ENCODE peak calls at places on chromosomes 2 and 18, in seven cellular contexts. G is ovary, K is IMR-90, C is heart left ventricle, O is Peyer's patch, R is endothelial cell of umbilical vein, B is GM12878. X is an unnamed sample.

GRCh38 chr2:7083580-7084509 is 166.6 kb downstream of the RNF144A start:
- DNase-seq in O (no peak), R (peak), G (no peak), C (no peak), K (peak), B (no peak), X (no peak)

GRCh38 chr2:57515366-57515765 is 531.2 kb upstream of the VRK2 start:
- DNase-seq in G (no peak), C (no peak), R (no peak), B (no peak), K (no peak), O (no peak), X (no peak)

GRCh38 chr2:234989183-234989701 is 37.4 kb downstream of the SH3BP4 start:
- DNase-seq in B (no peak), O (peak), C (peak), G (peak), K (no peak), R (peak), X (peak)

GRCh38 chr18:49479381-49480137 is 7.5 kb downstream of the C18orf32 start:
- DNase-seq in K (no peak), C (no peak), G (no peak), R (no peak), O (no peak), B (no peak), X (no peak)

GRCh38 chr2:149431337-149431736 is 101.0 kb downstream of the LYPD6 start:
- DNase-seq in R (peak), G (no peak), O (no peak), K (peak), B (no peak), C (no peak), X (no peak)

GRCh38 chr2:11829324-11829946 is 83.0 kb downstream of the LPIN1 start:
- DNase-seq in G (peak), O (no peak), C (peak), R (peak), B (peak), K (peak), X (peak)

GRCh38 chr2:43370146-43370545 is 143.7 kb upstream of the ZFP36L2 start:
- DNase-seq in K (no peak), C (no peak), O (no peak), G (no peak), B (no peak), R (peak), X (no peak)

GRCh38 chr2:60498176-60499081 is 55.0 kb downstream of the BCL11A start:
- DNase-seq in G (no peak), K (no peak), C (no peak), R (no peak), B (no peak), O (no peak), X (no peak)

GRCh38 chr18:7273301-7273911 is 42.5 kb downstream of the LRRC30 start:
- DNase-seq in K (peak), C (peak), O (peak), G (peak), R (peak), B (no peak), X (peak)

GRCh38 chr18:11260963-11261441 is 111.6 kb upstream of the PIEZO2 start:
- DNase-seq in B (no peak), O (no peak), K (no peak), R (no peak), C (no peak), G (no peak), X (no peak)

GRCh38 chr2:178650554-178650953 is 156.7 kb downstream of the TTN start:
- DNase-seq in R (no peak), G (no peak), O (no peak), K (no peak), B (no peak), C (no peak), X (no peak)

GRCh38 chr18:32877371-32877770 is 104.5 kb upstream of the KLHL14 start:
- DNase-seq in G (no peak), B (no peak), C (no peak), O (no peak), R (no peak), K (no peak), X (no peak)

GRCh38 chr2:111705711-111706323 is 178.2 kb downstream of the ANAPC1 start:
- DNase-seq in G (no peak), B (peak), C (no peak), K (peak), R (peak), O (no peak), X (no peak)

GRCh38 chr18:48993586-48993985 is 42.8 kb upstream of the SMAD7 start:
- DNase-seq in R (no peak), K (peak), O (no peak), G (no peak), B (no peak), C (no peak), X (no peak)

GRCh38 chr18:50306944-50307343 is 19.5 kb upstream of the CXXC1 start:
- DNase-seq in C (no peak), O (no peak), K (peak), R (no peak), B (no peak), G (peak), X (peak)

GRCh38 chr18:48700222-48700845 is 161.5 kb downstream of the CTIF start:
- DNase-seq in K (no peak), B (no peak), G (no peak), R (no peak), O (no peak), C (no peak), X (no peak)

GRCh38 chr18:78696698-78697435 is 282.8 kb upstream of the SALL3 start:
- DNase-seq in G (no peak), C (no peak), K (no peak), O (no peak), B (no peak), R (no peak), X (no peak)

GRCh38 chr18:49237031-49237430 is 223.4 kb downstream of the DYM start:
- DNase-seq in C (no peak), G (no peak), K (no peak), R (no peak), O (no peak), B (no peak), X (no peak)

GRCh38 chr2:37653093-37653492 is 18.3 kb downstream of the CDC42EP3 start:
- DNase-seq in K (no peak), R (peak), G (no peak), C (no peak), B (no peak), O (no peak), X (no peak)

GRCh38 chr2:233651430-233651829 is 15.2 kb downstream of the UGT1A10 start:
- DNase-seq in K (no peak), C (no peak), G (no peak), R (no peak), B (no peak), O (no peak), X (no peak)

GRCh38 chr2:233655043-233655442 is 16.7 kb upstream of the UGT1A9 start:
- DNase-seq in B (no peak), O (no peak), K (no peak), R (no peak), C (no peak), G (no peak), X (no peak)

GRCh38 chr2:233654501-233654900 is 17.2 kb upstream of the UGT1A9 start:
- DNase-seq in G (no peak), C (no peak), R (no peak), K (no peak), O (no peak), B (no peak), X (no peak)

GRCh38 chr2:233656443-233656842 is 15.3 kb upstream of the UGT1A9 start:
- DNase-seq in K (no peak), B (no peak), G (no peak), O (no peak), C (no peak), R (no peak), X (no peak)

GRCh38 chr2:233650981-233651380 is 14.7 kb downstream of the UGT1A10 start:
- DNase-seq in G (no peak), R (no peak), K (no peak), O (no peak), B (no peak), C (no peak), X (no peak)
- TF ChIP-seq POLR2A in G (no peak), R (no peak), K (no peak), O (no peak), B (no peak), C (no peak), X (no peak)

GRCh38 chr2:172427256-172427989 is at the start of gene ITGA6:
- DNase-seq in R (peak), C (peak), O (peak), B (no peak), G (peak), K (peak), X (peak)
- TF ChIP-seq POLR2A in R (peak), C (no peak), O (peak), B (no peak), G (peak), K (peak), X (no peak)

GRCh38 chr18:23994361-23994902 is 20.1 kb upstream of the TTC39C start:
- DNase-seq in O (no peak), K (peak), C (no peak), R (peak), B (no peak), G (peak), X (no peak)
- TF ChIP-seq POLR2A in O (no peak), K (no peak), C (no peak), R (no peak), B (peak), G (no peak), X (no peak)

GRCh38 chr18:72672364-72673151 is 128.4 kb upstream of the CBLN2 start:
- DNase-seq in R (peak), G (no peak), C (no peak), O (no peak), B (no peak), K (peak), X (no peak)
- TF ChIP-seq POLR2A in R (no peak), G (no peak), C (no peak), O (no peak), B (no peak), K (no peak), X (no peak)

GRCh38 chr2:129180124-129180716 is 799.2 kb upstream of the RAB6C start:
- DNase-seq in K (no peak), B (no peak), O (no peak), R (no peak), C (no peak), G (no peak), X (no peak)
- TF ChIP-seq POLR2A in K (no peak), B (no peak), O (no peak), R (no peak), C (no peak), G (no peak), X (no peak)

GRCh38 chr2:3581367-3582262 is 6.6 kb downstream of the RPS7 start:
- DNase-seq in O (no peak), R (no peak), C (no peak), K (no peak), B (no peak), G (no peak), X (no peak)
- TF ChIP-seq POLR2A in O (no peak), R (peak), C (no peak), K (no peak), B (peak), G (no peak), X (no peak)

GRCh38 chr18:70454705-70455322 is 166.0 kb downstream of the SOCS6 start:
- DNase-seq in K (peak), C (peak), B (no peak), G (no peak), O (no peak), R (peak), X (no peak)
- TF ChIP-seq POLR2A in K (no peak), C (no peak), B (no peak), G (no peak), O (no peak), R (no peak), X (no peak)

X was measured in stomach.